ENCODE peak calls at places on chromosomes 5 and 9, in four cellular contexts. One of them, this sample, is unnamed.

GRCh38 chr9:130698514-130698913 is 4.9 kb downstream of the EXOSC2 start:
- DNase-seq in upper lobe of right lung: no peak
- DNase-seq in testis: no peak
- DNase-seq in lower leg skin: no peak
- DNase-seq in this sample: no peak

GRCh38 chr9:121281614-121282291 is 13.8 kb downstream of the GSN start:
- DNase-seq in testis: peak; percentile 94
- DNase-seq in upper lobe of right lung: peak; percentile 91
- DNase-seq in lower leg skin: peak; percentile 88
- DNase-seq in this sample: no peak

GRCh38 chr9:37466037-37466709 is 923 bp upstream of the ZBTB5 start:
- DNase-seq in testis: peak; percentile 72
- DNase-seq in upper lobe of right lung: peak; percentile 82
- DNase-seq in lower leg skin: peak; percentile 58
- DNase-seq in this sample: no peak

GRCh38 chr9:137974746-137975526 is 97.4 kb downstream of the CACNA1B start:
- DNase-seq in lower leg skin: no peak
- DNase-seq in testis: peak; percentile 4
- DNase-seq in upper lobe of right lung: peak; percentile 53
- DNase-seq in this sample: no peak

GRCh38 chr5:5666389-5666788 is 243.9 kb downstream of the ICE1 start:
- DNase-seq in lower leg skin: no peak
- DNase-seq in testis: no peak
- DNase-seq in upper lobe of right lung: no peak
- DNase-seq in this sample: no peak

GRCh38 chr9:33143241-33143642 is 23.9 kb downstream of the B4GALT1 start:
- DNase-seq in lower leg skin: no peak
- DNase-seq in testis: peak; percentile 13
- DNase-seq in upper lobe of right lung: peak; percentile 66
- DNase-seq in this sample: no peak

GRCh38 chr5:114174837-114175236 is 187.0 kb upstream of the KCNN2 start:
- DNase-seq in upper lobe of right lung: no peak
- DNase-seq in testis: no peak
- DNase-seq in lower leg skin: no peak
- DNase-seq in this sample: no peak

GRCh38 chr5:120749737-120750136 is 285.6 kb downstream of the PRR16 start:
- DNase-seq in lower leg skin: no peak
- DNase-seq in testis: no peak
- DNase-seq in upper lobe of right lung: no peak
- DNase-seq in this sample: no peak

GRCh38 chr9:36245906-36246305 is 12.3 kb downstream of the GNE start:
- DNase-seq in lower leg skin: no peak
- DNase-seq in testis: no peak
- DNase-seq in upper lobe of right lung: no peak
- DNase-seq in this sample: no peak

GRCh38 chr5:98813755-98814154 is 40.3 kb downstream of the RGMB start:
- DNase-seq in lower leg skin: no peak
- DNase-seq in upper lobe of right lung: no peak
- DNase-seq in testis: no peak
- DNase-seq in this sample: no peak

GRCh38 chr5:37812365-37812764 is 27.5 kb downstream of the GDNF start:
- DNase-seq in testis: no peak
- DNase-seq in upper lobe of right lung: no peak
- DNase-seq in lower leg skin: no peak
- DNase-seq in this sample: no peak

GRCh38 chr5:64229163-64229774 is 63.6 kb downstream of the RNF180 start:
- DNase-seq in testis: no peak
- DNase-seq in upper lobe of right lung: no peak
- DNase-seq in lower leg skin: no peak
- DNase-seq in this sample: no peak

GRCh38 chr5:4089087-4089486 is 493.5 kb downstream of the IRX1 start:
- DNase-seq in testis: no peak
- DNase-seq in upper lobe of right lung: no peak
- DNase-seq in lower leg skin: no peak
- DNase-seq in this sample: no peak

GRCh38 chr5:72817076-72817476 is 615 bp downstream of the TNPO1 start:
- DNase-seq in testis: peak; percentile 78
- DNase-seq in lower leg skin: peak; percentile 43
- DNase-seq in upper lobe of right lung: peak; percentile 84
- DNase-seq in this sample: peak; percentile 60

GRCh38 chr9:88733651-88734470 is 198.9 kb downstream of the NXNL2 start:
- DNase-seq in testis: no peak
- DNase-seq in lower leg skin: no peak
- DNase-seq in upper lobe of right lung: no peak
- DNase-seq in this sample: no peak

GRCh38 chr5:135246605-135246922 is 152.5 kb downstream of the MACROH2A1 start:
- DNase-seq in upper lobe of right lung: peak; percentile 54
- DNase-seq in testis: no peak
- DNase-seq in lower leg skin: no peak
- DNase-seq in this sample: no peak

GRCh38 chr5:84680908-84681307 is 296.2 kb upstream of the EDIL3 start:
- DNase-seq in lower leg skin: no peak
- DNase-seq in upper lobe of right lung: no peak
- DNase-seq in testis: no peak
- DNase-seq in this sample: no peak

GRCh38 chr9:92369075-92369474 is 35.3 kb downstream of the OGN start:
- DNase-seq in upper lobe of right lung: no peak
- DNase-seq in lower leg skin: no peak
- DNase-seq in testis: no peak
- DNase-seq in this sample: no peak

GRCh38 chr9:8389531-8389930 is 590.0 kb upstream of the DMAC1 start:
- DNase-seq in lower leg skin: no peak
- DNase-seq in testis: no peak
- DNase-seq in upper lobe of right lung: no peak
- DNase-seq in this sample: no peak

GRCh38 chr9:117403403-117403811 is 11.4 kb downstream of the ASTN2 start:
- DNase-seq in lower leg skin: no peak
- DNase-seq in testis: peak; percentile 20
- DNase-seq in upper lobe of right lung: no peak
- DNase-seq in this sample: no peak

GRCh38 chr5:98769006-98769255 is 4.5 kb upstream of the RGMB start:
- DNase-seq in upper lobe of right lung: peak; percentile 73
- DNase-seq in lower leg skin: no peak
- DNase-seq in testis: no peak
- DNase-seq in this sample: peak; percentile 78

GRCh38 chr5:157546456-157547100 is 29.0 kb downstream of the ADAM19 start:
- DNase-seq in lower leg skin: no peak
- DNase-seq in upper lobe of right lung: no peak
- DNase-seq in testis: no peak
- DNase-seq in this sample: no peak

GRCh38 chr5:158119852-158120708 is 261.1 kb upstream of the CLINT1 start:
- DNase-seq in upper lobe of right lung: no peak
- DNase-seq in lower leg skin: no peak
- DNase-seq in testis: no peak
- DNase-seq in this sample: no peak

GRCh38 chr9:132391446-132391845 is 15.2 kb downstream of the TTF1 start:
- DNase-seq in lower leg skin: no peak
- DNase-seq in testis: no peak
- DNase-seq in upper lobe of right lung: no peak
- DNase-seq in this sample: no peak

GRCh38 chr9:114287001-114287762 is 35.7 kb upstream of the ORM1 start:
- DNase-seq in upper lobe of right lung: peak; percentile 43
- DNase-seq in lower leg skin: no peak
- DNase-seq in testis: no peak
- DNase-seq in this sample: no peak

GRCh38 chr9:92001244-92001643 is 51.2 kb upstream of the ROR2 start:
- DNase-seq in testis: no peak
- DNase-seq in upper lobe of right lung: no peak
- DNase-seq in lower leg skin: no peak
- DNase-seq in this sample: no peak

GRCh38 chr5:73363911-73364730 is 84.5 kb downstream of the FOXD1 start:
- DNase-seq in upper lobe of right lung: no peak
- DNase-seq in lower leg skin: no peak
- DNase-seq in testis: no peak
- DNase-seq in this sample: no peak

GRCh38 chr9:91395553-91396470 is 27.8 kb downstream of the NFIL3 start:
- DNase-seq in upper lobe of right lung: no peak
- DNase-seq in lower leg skin: no peak
- DNase-seq in testis: no peak
- DNase-seq in this sample: no peak

GRCh38 chr9:109437286-109437685 is 60.8 kb downstream of the PTPN3 start:
- DNase-seq in testis: no peak
- DNase-seq in lower leg skin: no peak
- DNase-seq in upper lobe of right lung: no peak
- DNase-seq in this sample: no peak

GRCh38 chr5:107384256-107384655 is 286.5 kb downstream of the EFNA5 start:
- DNase-seq in upper lobe of right lung: no peak
- DNase-seq in testis: no peak
- DNase-seq in lower leg skin: no peak
- DNase-seq in this sample: no peak

GRCh38 chr5:132824426-132824825 is 6.0 kb downstream of the SHROOM1 start:
- DNase-seq in testis: no peak
- DNase-seq in lower leg skin: no peak
- DNase-seq in upper lobe of right lung: no peak
- DNase-seq in this sample: no peak

GRCh38 chr5:132822650-132823480 is 7.6 kb downstream of the SHROOM1 start:
- DNase-seq in testis: peak; percentile 63
- DNase-seq in lower leg skin: no peak
- DNase-seq in upper lobe of right lung: no peak
- DNase-seq in this sample: no peak

GRCh38 chr5:132821791-132822190 is 8.7 kb downstream of the SHROOM1 start:
- DNase-seq in lower leg skin: no peak
- DNase-seq in testis: peak; percentile 1
- DNase-seq in upper lobe of right lung: no peak
- DNase-seq in this sample: no peak

GRCh38 chr5:132825165-132825823 is 5.2 kb downstream of the SHROOM1 start:
- DNase-seq in upper lobe of right lung: no peak
- DNase-seq in lower leg skin: no peak
- DNase-seq in testis: no peak
- DNase-seq in this sample: no peak

GRCh38 chr5:132823481-132824050 is 6.9 kb downstream of the SHROOM1 start:
- DNase-seq in lower leg skin: no peak
- DNase-seq in testis: no peak
- DNase-seq in upper lobe of right lung: no peak
- DNase-seq in this sample: no peak
- H3K4me3 ChIP-seq in lower leg skin: no peak overlapping the region
- H3K4me3 ChIP-seq in testis: no peak overlapping the region
- H3K4me3 ChIP-seq in upper lobe of right lung: no peak overlapping the region
- H3K4me3 ChIP-seq in this sample: no peak overlapping the region

GRCh38 chr9:101027733-101028345 is 688 bp upstream of the PLPPR1 start:
- DNase-seq in lower leg skin: no peak
- DNase-seq in upper lobe of right lung: no peak
- DNase-seq in testis: no peak
- DNase-seq in this sample: no peak
- H3K4me3 ChIP-seq in lower leg skin: peak overlapping the region; percentile 5
- H3K4me3 ChIP-seq in upper lobe of right lung: peak overlapping the region; percentile 45
- H3K4me3 ChIP-seq in testis: peak overlapping the region; percentile 45
- H3K4me3 ChIP-seq in this sample: no peak overlapping the region

GRCh38 chr9:27338527-27338903 is 41.6 kb upstream of the EQTN start:
- DNase-seq in lower leg skin: no peak
- DNase-seq in upper lobe of right lung: no peak
- DNase-seq in testis: no peak
- DNase-seq in this sample: no peak
- H3K4me3 ChIP-seq in lower leg skin: no peak overlapping the region
- H3K4me3 ChIP-seq in upper lobe of right lung: no peak overlapping the region
- H3K4me3 ChIP-seq in testis: no peak overlapping the region
- H3K4me3 ChIP-seq in this sample: no peak overlapping the region

GRCh38 chr5:60843693-60844428 is at the start of gene ELOVL7:
- DNase-seq in lower leg skin: peak; percentile 40
- DNase-seq in testis: peak; percentile 64
- DNase-seq in upper lobe of right lung: peak; percentile 92
- DNase-seq in this sample: peak; percentile 78

GRCh38 chr5:60844429-60844890 is 391 bp upstream of the ELOVL7 start:
- DNase-seq in upper lobe of right lung: no peak
- DNase-seq in testis: no peak
- DNase-seq in lower leg skin: no peak
- DNase-seq in this sample: peak; percentile 16

GRCh38 chr5:60842859-60843692 is 993 bp downstream of the ELOVL7 start:
- DNase-seq in lower leg skin: no peak
- DNase-seq in testis: no peak
- DNase-seq in upper lobe of right lung: no peak
- DNase-seq in this sample: peak; percentile 31

GRCh38 chr5:60846298-60846697 is 2.2 kb upstream of the ELOVL7 start:
- DNase-seq in testis: no peak
- DNase-seq in lower leg skin: no peak
- DNase-seq in upper lobe of right lung: no peak
- DNase-seq in this sample: no peak

GRCh38 chr5:60841361-60841760 is 2.7 kb downstream of the ELOVL7 start:
- DNase-seq in upper lobe of right lung: no peak
- DNase-seq in testis: no peak
- DNase-seq in lower leg skin: no peak
- DNase-seq in this sample: no peak
- H3K4me3 ChIP-seq in upper lobe of right lung: no peak overlapping the region
- H3K4me3 ChIP-seq in testis: no peak overlapping the region
- H3K4me3 ChIP-seq in lower leg skin: no peak overlapping the region
- H3K4me3 ChIP-seq in this sample: no peak overlapping the region

GRCh38 chr9:93464876-93465275 is 11.5 kb upstream of the FAM120AOS start:
- DNase-seq in upper lobe of right lung: no peak
- DNase-seq in lower leg skin: no peak
- DNase-seq in testis: no peak
- DNase-seq in this sample: no peak
- H3K4me3 ChIP-seq in upper lobe of right lung: no peak overlapping the region
- H3K4me3 ChIP-seq in lower leg skin: no peak overlapping the region
- H3K4me3 ChIP-seq in testis: no peak overlapping the region
- H3K4me3 ChIP-seq in this sample: no peak overlapping the region

This sample was measured in HAP-1.